ENCODE peak calls at places on chromosomes 4 and X, in four cellular contexts. X, O, T and Y are unnamed samples.

GRCh38 chr4:128385199-128385598 is 97.6 kb upstream of the PGRMC2 start:
- DNase-seq in T (no peak), X (no peak), O (no peak), Y (no peak)

GRCh38 chr4:119210760-119211159 is 1.8 kb upstream of the USP53 start:
- DNase-seq in T (peak), O (no peak), X (no peak), Y (no peak)

GRCh38 chrX:17706676-17707075 is 30.6 kb upstream of the SCML1 start:
- DNase-seq in X (no peak), O (no peak), T (peak), Y (no peak)

GRCh38 chr4:83151645-83152044 is 37.1 kb upstream of the PLAC8 start:
- DNase-seq in X (no peak), O (no peak), T (no peak), Y (no peak)

GRCh38 chrX:70508296-70508911 is 63.8 kb downstream of the DLG3 start:
- DNase-seq in T (peak), O (no peak), X (no peak), Y (no peak)

GRCh38 chr4:150579591-150580234 is 2.2 kb upstream of the MAB21L2 start:
- DNase-seq in O (peak), T (peak), X (peak), Y (no peak)

GRCh38 chrX:63918611-63919010 is 133.6 kb upstream of the ARHGEF9 start:
- DNase-seq in X (no peak), O (no peak), T (no peak), Y (no peak)

GRCh38 chr4:25013756-25014737 is 16.7 kb downstream of the LGI2 start:
- DNase-seq in O (no peak), T (no peak), X (no peak), Y (no peak)

GRCh38 chr4:40121515-40121914 is 64.9 kb downstream of the N4BP2 start:
- DNase-seq in X (no peak), O (no peak), T (peak), Y (no peak)

GRCh38 chrX:10636337-10636736 is 16.0 kb upstream of the MID1 start:
- DNase-seq in X (no peak), T (peak), O (peak), Y (no peak)

GRCh38 chr4:99025506-99025905 is 30.0 kb downstream of the METAP1 start:
- DNase-seq in T (no peak), X (no peak), O (no peak), Y (no peak)

GRCh38 chr4:141702472-141703182 is 66.2 kb downstream of the IL15 start:
- DNase-seq in T (peak), O (no peak), X (no peak), Y (no peak)

DNA sequence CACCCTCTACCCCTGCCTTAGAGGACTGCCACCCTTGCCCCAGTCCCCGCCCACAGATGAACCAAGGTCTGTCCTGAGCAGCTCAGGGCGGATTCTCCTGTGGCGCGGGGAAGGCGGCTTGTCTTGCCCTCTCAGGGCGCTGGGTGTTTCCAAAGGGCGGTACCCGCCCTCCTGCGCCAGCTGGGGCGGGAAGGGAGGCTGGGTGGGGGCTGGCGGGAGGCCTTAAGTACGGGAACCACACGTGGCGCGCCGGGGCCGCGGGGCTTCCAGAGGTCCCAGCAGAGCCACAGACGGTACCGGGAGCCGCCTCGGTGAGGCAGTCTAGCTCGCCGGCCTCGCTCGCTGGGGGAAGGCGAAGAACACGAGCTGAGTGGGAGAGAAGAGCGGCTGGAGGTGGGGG is 361.1 kb downstream of the MID1IP1 start:
- DNase-seq in O (peak), X (no peak), T (no peak), Y (no peak)
- TF ChIP-seq CTCF in O (no peak), X (no peak), T (no peak), Y (peak)

GRCh38 chr4:185512516-185512915 is 22.8 kb downstream of the PDLIM3 start:
- DNase-seq in T (peak), O (no peak), X (no peak), Y (no peak)
- TF ChIP-seq CTCF in T (no peak), O (no peak), X (no peak), Y (no peak)

DNA sequence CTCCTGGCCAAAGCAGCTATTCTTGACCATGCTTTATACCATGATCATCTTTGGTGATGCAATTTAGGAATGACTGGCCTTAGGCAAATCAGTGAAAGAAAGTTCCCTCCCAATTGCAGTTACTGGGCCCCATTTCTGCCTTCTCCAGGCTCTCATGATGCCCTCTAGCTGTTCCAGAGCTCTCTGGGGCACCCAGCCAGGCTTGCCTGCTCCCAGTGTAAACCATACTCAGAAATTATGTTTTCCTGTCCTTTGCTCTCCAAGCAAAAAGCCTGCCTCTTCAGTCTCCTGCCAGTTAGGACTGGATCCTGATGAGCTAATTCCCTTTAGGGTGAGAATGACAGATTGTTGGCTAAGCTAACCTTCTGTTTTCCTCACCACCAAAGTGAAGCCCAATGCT is 85.3 kb upstream of the RBPJ start:
- DNase-seq in O (no peak), T (peak), X (no peak), Y (no peak)
- TF ChIP-seq CTCF in O (no peak), T (no peak), X (no peak), Y (no peak)

DNA sequence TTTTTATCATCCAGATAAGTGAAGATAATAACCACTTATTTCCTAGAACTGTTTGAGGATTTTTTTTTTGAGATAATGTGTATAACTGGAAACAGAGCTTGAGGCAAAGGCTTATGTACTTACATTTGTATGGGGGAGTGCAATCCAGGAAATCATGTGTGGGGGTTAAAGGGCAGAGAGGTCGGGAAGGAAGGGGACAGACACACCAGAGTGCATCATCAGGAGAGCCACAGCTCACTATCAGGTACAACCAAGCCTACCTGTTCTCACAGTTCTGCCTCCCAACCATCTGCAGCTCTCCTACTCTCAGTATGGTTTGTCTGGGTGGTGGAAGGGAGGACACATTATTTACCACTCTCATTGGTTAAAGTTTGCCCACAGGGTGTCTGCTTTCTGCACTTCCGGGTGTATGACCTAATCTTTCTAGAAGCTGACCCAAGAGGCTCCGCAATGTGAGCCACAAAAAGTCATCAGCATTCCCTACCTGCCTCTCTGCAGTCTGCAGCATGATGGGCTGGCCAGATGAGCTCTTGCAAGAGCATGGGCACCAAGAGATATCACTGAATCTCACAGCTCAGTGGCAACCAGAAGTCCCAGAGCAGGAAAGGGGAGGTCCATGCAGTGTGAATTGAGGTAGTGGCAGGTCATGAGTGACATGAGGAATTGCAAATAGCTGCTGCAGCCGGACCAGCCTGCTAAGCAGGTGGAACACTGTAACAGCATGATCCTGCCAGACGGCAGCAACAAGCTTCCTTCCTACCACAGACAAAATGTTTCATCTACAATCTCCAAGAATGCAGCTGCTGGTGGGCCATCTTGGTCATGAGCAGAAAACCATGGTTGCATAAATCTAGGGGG is 36.9 kb upstream of the SPRY1 start:
- DNase-seq in O (no peak), T (no peak), X (no peak), Y (no peak)
- TF ChIP-seq CTCF in O (no peak), T (no peak), X (no peak), Y (no peak)

DNA sequence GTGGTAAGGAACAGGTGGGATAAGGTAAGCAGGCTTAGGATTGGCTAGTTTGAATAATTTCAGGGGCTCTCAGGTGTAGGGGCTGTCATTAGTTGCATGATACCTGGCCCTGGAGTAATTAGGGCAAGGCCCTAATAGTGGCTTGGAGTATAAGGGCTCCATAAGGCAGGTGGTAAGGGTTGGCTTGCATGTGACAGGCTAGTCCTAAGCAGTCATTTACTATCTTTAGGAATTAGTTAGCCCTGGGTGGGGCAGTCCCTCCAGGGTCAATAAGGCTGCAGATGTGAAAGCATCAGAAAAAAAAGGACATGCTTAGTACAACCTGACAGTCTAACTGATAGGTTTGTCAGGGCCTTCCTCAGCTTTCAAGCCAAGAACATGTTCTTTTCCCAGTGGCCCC is 7.8 kb upstream of the TMPRSS11D start:
- DNase-seq in X (no peak), O (no peak), T (no peak), Y (no peak)
- TF ChIP-seq CTCF in X (no peak), O (no peak), T (no peak), Y (no peak)

GRCh38 chrX:2654436-2655340 is 36.4 kb upstream of the CD99 start:
- DNase-seq in O (no peak), T (no peak), X (peak), Y (no peak)
- TF ChIP-seq CTCF in O (no peak), T (no peak), X (no peak), Y (no peak)